ENCODE peak calls at places on chromosome 4, in four cellular contexts. P, F, N and I are unnamed samples.

GRCh38 chr4:6641164-6641970 is 882 bp downstream of the MRFAP1 start:
- DNase-seq in N (peak), P (peak), F (peak), I (peak)

GRCh38 chr4:189979196-189980047 is 38.8 kb downstream of the FRG1 start:
- DNase-seq in F (no peak), N (no peak), P (no peak), I (no peak)

GRCh38 chr4:167956676-167957075 is 135.7 kb upstream of the ANXA10 start:
- DNase-seq in N (no peak), P (no peak), F (no peak), I (no peak)

GRCh38 chr4:10092481-10093272 is 23.9 kb downstream of the WDR1 start:
- DNase-seq in N (no peak), P (no peak), F (no peak), I (no peak)

GRCh38 chr4:102632236-102632635 is 128.5 kb downstream of the MANBA start:
- DNase-seq in F (no peak), N (no peak), P (no peak), I (no peak)

GRCh38 chr4:15238720-15239119 is 189.1 kb upstream of the C1QTNF7 start:
- DNase-seq in P (peak), N (peak), F (no peak), I (peak)

GRCh38 chr4:71266090-71266794 is 72.6 kb upstream of the SLC4A4 start:
- DNase-seq in N (no peak), P (no peak), F (no peak), I (no peak)

GRCh38 chr4:102387552-102388150 is 42.4 kb upstream of the SLC39A8 start:
- DNase-seq in N (no peak), F (no peak), P (no peak), I (no peak)

GRCh38 chr4:145566086-145566708 is 53.0 kb upstream of the MMAA start:
- DNase-seq in P (no peak), N (no peak), F (no peak), I (no peak)

GRCh38 chr4:26322349-26322748 is 1.5 kb downstream of the RBPJ start:
- DNase-seq in N (no peak), F (no peak), P (no peak), I (no peak)

GRCh38 chr4:184861047-184861446 is 35.3 kb upstream of the ACSL1 start:
- DNase-seq in F (no peak), N (no peak), P (no peak), I (no peak)

GRCh38 chr4:176156656-176157055 is 38.7 kb downstream of the SPATA4 start:
- DNase-seq in P (no peak), F (no peak), N (no peak), I (no peak)

GRCh38 chr4:133483600-133484246 is 334.6 kb downstream of the PCDH10 start:
- DNase-seq in N (peak), P (no peak), F (no peak), I (no peak)

GRCh38 chr4:56637154-56637553 is 43.9 kb downstream of the HOPX start:
- DNase-seq in P (no peak), F (no peak), N (no peak), I (no peak)